ENCODE peak calls at places on chromosomes 4 and X, in six cellular contexts. One of them, this sample, is unnamed.
A peak's percentile ranks its signal among the peaks of the same experiment; 100 is the strongest.

GRCh38 chr4:91345632-91346031 is 958.1 kb upstream of the GRID2 start:
- DNase-seq in HCT116: no peak
- DNase-seq in GM23248: no peak
- DNase-seq in H9: no peak
- DNase-seq in DND-41: no peak
- DNase-seq in trophoblast cell: no peak
- DNase-seq in this sample: no peak

GRCh38 chr4:70885174-70885573 is 17.0 kb upstream of the MOB1B start:
- DNase-seq in trophoblast cell: no peak
- DNase-seq in DND-41: no peak
- DNase-seq in HCT116: no peak
- DNase-seq in GM23248: no peak
- DNase-seq in H9: no peak
- DNase-seq in this sample: no peak

GRCh38 chr4:68927165-68927564 is 24.4 kb downstream of the UGT2A3 start:
- DNase-seq in H9: no peak
- DNase-seq in HCT116: no peak
- DNase-seq in DND-41: no peak
- DNase-seq in trophoblast cell: no peak
- DNase-seq in GM23248: no peak
- DNase-seq in this sample: no peak

GRCh38 chr4:157043131-157043530 is 32.8 kb upstream of the GLRB start:
- DNase-seq in trophoblast cell: no peak
- DNase-seq in H9: peak; percentile 52
- DNase-seq in DND-41: no peak
- DNase-seq in HCT116: no peak
- DNase-seq in GM23248: peak; percentile 38
- DNase-seq in this sample: no peak

GRCh38 chrX:107674480-107675364 is 46.4 kb downstream of the PRPS1 start:
- DNase-seq in trophoblast cell: peak; percentile 17
- DNase-seq in GM23248: peak; percentile 75
- DNase-seq in HCT116: no peak
- DNase-seq in DND-41: peak; percentile 7
- DNase-seq in H9: no peak
- DNase-seq in this sample: peak; percentile 66

GRCh38 chrX:12979630-12980015 is 4.7 kb downstream of the TMSB4X start:
- DNase-seq in H9: no peak
- DNase-seq in trophoblast cell: no peak
- DNase-seq in DND-41: no peak
- DNase-seq in GM23248: peak; percentile 12
- DNase-seq in HCT116: no peak
- DNase-seq in this sample: no peak

GRCh38 chrX:3550160-3550765 is 163.2 kb downstream of the PRKX start:
- DNase-seq in trophoblast cell: no peak
- DNase-seq in DND-41: no peak
- DNase-seq in H9: no peak
- DNase-seq in HCT116: no peak
- DNase-seq in GM23248: peak; percentile 63
- DNase-seq in this sample: peak; percentile 23

GRCh38 chr4:65599335-65599734 is 71.0 kb downstream of the EPHA5 start:
- DNase-seq in HCT116: no peak
- DNase-seq in DND-41: no peak
- DNase-seq in trophoblast cell: peak; percentile 2
- DNase-seq in H9: no peak
- DNase-seq in GM23248: no peak
- DNase-seq in this sample: no peak

GRCh38 chrX:71625471-71625870 is 7.2 kb upstream of the CXCR3 start:
- DNase-seq in H9: no peak
- DNase-seq in DND-41: no peak
- DNase-seq in trophoblast cell: no peak
- DNase-seq in GM23248: no peak
- DNase-seq in HCT116: no peak
- DNase-seq in this sample: no peak

GRCh38 chrX:48573690-48574269 is 504 bp upstream of the RBM3 start:
- DNase-seq in HCT116: no peak
- DNase-seq in GM23248: no peak
- DNase-seq in H9: no peak
- DNase-seq in DND-41: no peak
- DNase-seq in trophoblast cell: peak; percentile 69
- DNase-seq in this sample: peak; percentile 28

GRCh38 chr4:156970501-156971167 is 965 bp downstream of the PDGFC start:
- DNase-seq in H9: peak; percentile 64
- DNase-seq in HCT116: no peak
- DNase-seq in DND-41: no peak
- DNase-seq in GM23248: peak; percentile 91
- DNase-seq in trophoblast cell: peak; percentile 67
- DNase-seq in this sample: peak; percentile 54

GRCh38 chr4:66097271-66097670 is 427.0 kb upstream of the EPHA5 start:
- DNase-seq in trophoblast cell: no peak
- DNase-seq in HCT116: no peak
- DNase-seq in DND-41: no peak
- DNase-seq in GM23248: no peak
- DNase-seq in H9: no peak
- DNase-seq in this sample: no peak

GRCh38 chrX:107752037-107752436 is 23.6 kb downstream of the TSC22D3 start:
- DNase-seq in HCT116: no peak
- DNase-seq in DND-41: no peak
- DNase-seq in trophoblast cell: no peak
- DNase-seq in GM23248: no peak
- DNase-seq in H9: no peak
- DNase-seq in this sample: no peak

GRCh38 chr4:7677086-7677485 is 242.4 kb upstream of the PSAPL1 start:
- DNase-seq in DND-41: no peak
- DNase-seq in trophoblast cell: no peak
- DNase-seq in H9: no peak
- DNase-seq in GM23248: no peak
- DNase-seq in HCT116: no peak
- DNase-seq in this sample: no peak

GRCh38 chr4:106565727-106566126 is 197.1 kb upstream of the GIMD1 start:
- DNase-seq in trophoblast cell: no peak
- DNase-seq in DND-41: no peak
- DNase-seq in HCT116: no peak
- DNase-seq in H9: no peak
- DNase-seq in GM23248: peak; percentile 1
- DNase-seq in this sample: no peak

GRCh38 chrX:139204903-139205667 is 325.5 kb upstream of the F9 start:
- DNase-seq in GM23248: peak; percentile 63
- DNase-seq in HCT116: no peak
- DNase-seq in H9: peak; percentile 73
- DNase-seq in trophoblast cell: no peak
- DNase-seq in DND-41: no peak
- DNase-seq in this sample: peak; percentile 24

GRCh38 chr4:34720563-34720962 is 1523.8 kb downstream of the ARAP2 start:
- DNase-seq in H9: no peak
- DNase-seq in GM23248: peak; percentile 60
- DNase-seq in DND-41: no peak
- DNase-seq in HCT116: peak; percentile 27
- DNase-seq in trophoblast cell: peak; percentile 52
- DNase-seq in this sample: no peak

GRCh38 chr4:142474398-142475087 is 371.6 kb downstream of the INPP4B start:
- DNase-seq in GM23248: peak; percentile 56
- DNase-seq in HCT116: peak; percentile 53
- DNase-seq in H9: no peak
- DNase-seq in trophoblast cell: peak; percentile 96
- DNase-seq in DND-41: no peak
- DNase-seq in this sample: no peak

GRCh38 chrX:42119076-42119475 is 195.7 kb upstream of the CASK start:
- DNase-seq in DND-41: no peak
- DNase-seq in trophoblast cell: no peak
- DNase-seq in H9: no peak
- DNase-seq in GM23248: peak; percentile 38
- DNase-seq in HCT116: peak; percentile 42
- DNase-seq in this sample: no peak

GRCh38 chr4:165379662-165380061 is 854 bp downstream of the CPE start:
- DNase-seq in H9: peak; percentile 59
- DNase-seq in DND-41: no peak
- DNase-seq in HCT116: no peak
- DNase-seq in trophoblast cell: no peak
- DNase-seq in GM23248: peak; percentile 16
- DNase-seq in this sample: no peak

GRCh38 chrX:2462780-2463179 is 38.0 kb downstream of the DHRSX start:
- DNase-seq in trophoblast cell: no peak
- DNase-seq in H9: no peak
- DNase-seq in HCT116: no peak
- DNase-seq in GM23248: no peak
- DNase-seq in DND-41: no peak
- DNase-seq in this sample: no peak

GRCh38 chrX:37921758-37922157 is 74.4 kb upstream of the DYNLT3 start:
- DNase-seq in trophoblast cell: no peak
- DNase-seq in GM23248: peak; percentile 73
- DNase-seq in HCT116: no peak
- DNase-seq in H9: no peak
- DNase-seq in DND-41: no peak
- DNase-seq in this sample: no peak

GRCh38 chrX:119208401-119209057 is 27.6 kb upstream of the PGRMC1 start:
- DNase-seq in trophoblast cell: no peak
- DNase-seq in GM23248: no peak
- DNase-seq in DND-41: no peak
- DNase-seq in HCT116: no peak
- DNase-seq in H9: no peak
- DNase-seq in this sample: no peak

GRCh38 chrX:118976599-118977340 is 2.4 kb downstream of the LONRF3 start:
- DNase-seq in GM23248: peak; percentile 31
- DNase-seq in DND-41: no peak
- DNase-seq in H9: no peak
- DNase-seq in HCT116: no peak
- DNase-seq in trophoblast cell: peak; percentile 25
- DNase-seq in this sample: peak; percentile 75

GRCh38 chr4:181685911-181686310 is 557.3 kb upstream of the TENM3 start:
- DNase-seq in DND-41: no peak
- DNase-seq in HCT116: no peak
- DNase-seq in H9: no peak
- DNase-seq in GM23248: peak; percentile 70
- DNase-seq in trophoblast cell: peak; percentile 70
- DNase-seq in this sample: no peak

GRCh38 chr4:77007358-77008230 is 58.0 kb downstream of the SEPTIN11 start:
- DNase-seq in trophoblast cell: peak; percentile 38
- DNase-seq in HCT116: no peak
- DNase-seq in H9: no peak
- DNase-seq in DND-41: no peak
- DNase-seq in GM23248: peak; percentile 80
- DNase-seq in this sample: no peak

GRCh38 chr4:157221426-157221894 is 932 bp downstream of the GRIA2 start:
- DNase-seq in HCT116: no peak
- DNase-seq in DND-41: no peak
- DNase-seq in GM23248: no peak
- DNase-seq in H9: no peak
- DNase-seq in trophoblast cell: no peak
- DNase-seq in this sample: no peak

GRCh38 chrX:15737188-15737956 is 698 bp upstream of the CA5B start:
- DNase-seq in HCT116: no peak
- DNase-seq in GM23248: peak; percentile 26
- DNase-seq in DND-41: no peak
- DNase-seq in trophoblast cell: no peak
- DNase-seq in H9: no peak
- DNase-seq in this sample: no peak
- H3K9ac ChIP-seq in HCT116: peak overlapping the region; percentile 34
- H3K9ac ChIP-seq in GM23248: peak overlapping the region; percentile 68
- H3K9ac ChIP-seq in DND-41: no peak overlapping the region
- H3K9ac ChIP-seq in trophoblast cell: no peak overlapping the region
- H3K9ac ChIP-seq in H9: peak overlapping the region; percentile 28
- H3K9ac ChIP-seq in this sample: no peak overlapping the region

GRCh38 chr4:15912236-15912635 is 26.3 kb downstream of the FGFBP1 start:
- DNase-seq in DND-41: no peak
- DNase-seq in HCT116: no peak
- DNase-seq in GM23248: peak; percentile 8
- DNase-seq in trophoblast cell: no peak
- DNase-seq in H9: no peak
- DNase-seq in this sample: no peak

GRCh38 chr4:15914736-15915135 is 23.8 kb downstream of the FGFBP1 start:
- DNase-seq in HCT116: no peak
- DNase-seq in DND-41: no peak
- DNase-seq in trophoblast cell: no peak
- DNase-seq in GM23248: no peak
- DNase-seq in H9: no peak
- DNase-seq in this sample: no peak

GRCh38 chr4:15914291-15914690 is 24.2 kb downstream of the FGFBP1 start:
- DNase-seq in trophoblast cell: no peak
- DNase-seq in H9: no peak
- DNase-seq in DND-41: no peak
- DNase-seq in GM23248: no peak
- DNase-seq in HCT116: no peak
- DNase-seq in this sample: no peak

GRCh38 chr4:15912961-15913630 is 25.4 kb downstream of the FGFBP1 start:
- DNase-seq in HCT116: no peak
- DNase-seq in trophoblast cell: peak; percentile 91
- DNase-seq in H9: no peak
- DNase-seq in GM23248: peak; percentile 11
- DNase-seq in DND-41: no peak
- DNase-seq in this sample: no peak

GRCh38 chr4:15913631-15913970 is 24.9 kb downstream of the FGFBP1 start:
- DNase-seq in HCT116: peak; percentile 49
- DNase-seq in DND-41: no peak
- DNase-seq in H9: no peak
- DNase-seq in trophoblast cell: peak; percentile 96
- DNase-seq in GM23248: peak; percentile 92
- DNase-seq in this sample: no peak
- H3K9ac ChIP-seq in HCT116: no peak overlapping the region
- H3K9ac ChIP-seq in DND-41: no peak overlapping the region
- H3K9ac ChIP-seq in H9: no peak overlapping the region
- H3K9ac ChIP-seq in trophoblast cell: no peak overlapping the region
- H3K9ac ChIP-seq in GM23248: no peak overlapping the region
- H3K9ac ChIP-seq in this sample: no peak overlapping the region

GRCh38 chr4:40306991-40307390 is 28.1 kb upstream of the CHRNA9 start:
- DNase-seq in GM23248: no peak
- DNase-seq in trophoblast cell: no peak
- DNase-seq in DND-41: peak; percentile 56
- DNase-seq in H9: no peak
- DNase-seq in HCT116: no peak
- DNase-seq in this sample: no peak
- H3K9ac ChIP-seq in GM23248: no peak overlapping the region
- H3K9ac ChIP-seq in trophoblast cell: no peak overlapping the region
- H3K9ac ChIP-seq in DND-41: peak overlapping the region; percentile 44
- H3K9ac ChIP-seq in H9: no peak overlapping the region
- H3K9ac ChIP-seq in HCT116: no peak overlapping the region
- H3K9ac ChIP-seq in this sample: no peak overlapping the region

DNA sequence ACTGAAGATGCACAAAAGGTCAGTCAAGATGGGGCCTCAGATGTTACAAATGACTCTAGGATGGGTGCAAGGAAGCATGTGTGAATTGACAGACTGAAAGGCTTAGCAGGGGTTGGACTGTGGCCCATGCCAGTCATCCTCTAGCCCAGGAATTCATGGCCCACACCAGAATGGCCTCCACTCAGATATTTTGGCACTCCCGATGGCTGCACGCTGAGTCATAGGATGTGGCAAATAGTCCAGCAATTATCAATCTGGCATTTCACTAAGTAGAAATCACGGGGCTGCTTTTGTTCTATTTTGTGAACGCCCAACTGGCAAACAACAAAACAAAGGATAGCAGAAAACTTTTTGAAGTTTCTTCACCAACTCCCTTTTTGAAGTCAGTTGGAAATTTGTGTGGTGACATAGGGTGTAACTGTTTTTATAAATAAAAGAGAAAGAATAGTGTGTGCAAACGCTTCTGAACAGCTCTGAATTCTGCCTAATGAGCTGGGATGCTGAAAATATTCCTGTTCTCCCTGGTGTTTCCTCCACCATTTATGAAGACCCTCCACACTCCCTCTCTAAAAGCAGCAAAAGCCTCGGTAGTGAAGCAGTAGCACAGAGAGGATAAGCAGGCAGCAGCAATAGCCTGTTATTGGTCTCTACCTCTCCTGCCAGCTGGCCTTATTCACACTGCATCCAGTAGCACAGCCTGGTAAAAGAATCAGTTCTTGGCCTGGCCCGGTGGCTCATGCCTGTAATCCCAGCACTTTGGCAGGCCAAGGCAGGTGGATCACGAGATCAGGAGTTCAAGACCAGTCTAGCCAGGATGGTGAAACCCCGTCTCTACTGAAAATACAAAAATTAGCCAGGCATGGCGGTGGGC is 406.2 kb downstream of the IQCM start:
- DNase-seq in HCT116: peak; percentile 57
- DNase-seq in GM23248: peak; percentile 92
- DNase-seq in H9: no peak
- DNase-seq in trophoblast cell: no peak
- DNase-seq in DND-41: no peak
- DNase-seq in this sample: no peak
- H3K9ac ChIP-seq in HCT116: peak overlapping the region; percentile 16
- H3K9ac ChIP-seq in GM23248: peak overlapping the region; percentile 65
- H3K9ac ChIP-seq in H9: no peak overlapping the region
- H3K9ac ChIP-seq in trophoblast cell: no peak overlapping the region
- H3K9ac ChIP-seq in DND-41: no peak overlapping the region
- H3K9ac ChIP-seq in this sample: no peak overlapping the region

This sample was measured in colonic mucosa.